ENCODE peak calls at places on chromosomes 3 and 15, in six cellular contexts. Z is HepG2, E is upper lobe of right lung, N is mesenchymal stem cell, W is choroid plexus epithelial cell, Q is BJ. J is an unnamed sample.

GRCh38 chr3:161372321-161373260 is 1.3 kb upstream of the SPTSSB start:
- DNase-seq in Z (no peak), E (peak; percentile 63), N (peak; percentile 28), W (peak; percentile 15), Q (no peak), J (no peak)

GRCh38 chr3:71057526-71057894 is 526.0 kb downstream of the FOXP1 start:
- DNase-seq in Z (no peak), E (no peak), N (no peak), W (no peak), Q (no peak), J (no peak)

GRCh38 chr3:8658326-8659212 is 14.0 kb upstream of the SSUH2 start:
- DNase-seq in Z (peak; percentile 93), E (peak; percentile 89), N (no peak), W (peak; percentile 88), Q (no peak), J (peak; percentile 62)

GRCh38 chr3:188682316-188682715 is 489.5 kb upstream of the TPRG1 start:
- DNase-seq in Z (no peak), E (no peak), N (no peak), W (no peak), Q (no peak), J (no peak)

GRCh38 chr3:110526732-110527727 is 544.6 kb upstream of the NECTIN3 start:
- DNase-seq in Z (no peak), E (no peak), N (peak; percentile 90), W (peak; percentile 97), Q (peak; percentile 78), J (peak; percentile 90)

GRCh38 chr3:126857928-126858327 is 125.0 kb upstream of the PLXNA1 start:
- DNase-seq in Z (no peak), E (no peak), N (no peak), W (no peak), Q (no peak), J (no peak)

GRCh38 chr3:12139111-12139511 is 19.6 kb downstream of the TIMP4 start:
- DNase-seq in Z (peak; percentile 33), E (no peak), N (peak; percentile 73), W (peak; percentile 91), Q (no peak), J (no peak)

GRCh38 chr15:85667491-85668424 is 127.0 kb downstream of the KLHL25 start:
- DNase-seq in Z (peak; percentile 53), E (no peak), N (peak; percentile 100), W (peak; percentile 99), Q (peak; percentile 99), J (peak; percentile 95)

GRCh38 chr3:76514836-76515235 is 525.1 kb upstream of the ROBO2 start:
- DNase-seq in Z (no peak), E (no peak), N (peak; percentile 29), W (peak; percentile 64), Q (no peak), J (peak; percentile 9)

GRCh38 chr3:123330441-123330991 is 118.4 kb downstream of the ADCY5 start:
- DNase-seq in Z (no peak), E (peak; percentile 61), N (no peak), W (no peak), Q (no peak), J (no peak)

GRCh38 chr3:169311366-169311765 is 352.1 kb downstream of the MECOM start:
- DNase-seq in Z (no peak), E (no peak), N (no peak), W (no peak), Q (no peak), J (no peak)

GRCh38 chr3:52026016-52026415 is 30.3 kb upstream of the RPL29 start:
- DNase-seq in Z (no peak), E (no peak), N (no peak), W (no peak), Q (no peak), J (peak; percentile 16)

GRCh38 chr15:38535451-38536200 is 29.0 kb downstream of the RASGRP1 start:
- DNase-seq in Z (no peak), E (no peak), N (no peak), W (no peak), Q (no peak), J (peak; percentile 85)

GRCh38 chr15:76116138-76116885 is 56.5 kb downstream of the TMEM266 start:
- DNase-seq in Z (no peak), E (no peak), N (no peak), W (no peak), Q (no peak), J (no peak)

GRCh38 chr3:133944181-133944580 is 48.5 kb upstream of the RAB6B start:
- DNase-seq in Z (no peak), E (no peak), N (peak; percentile 81), W (peak; percentile 51), Q (no peak), J (no peak)

GRCh38 chr15:70512772-70513362 is 250.5 kb downstream of the UACA start:
- DNase-seq in Z (peak; percentile 47), E (no peak), N (peak; percentile 40), W (peak; percentile 83), Q (no peak), J (no peak)

GRCh38 chr3:138097192-138097829 is 18.1 kb downstream of the DZIP1L start:
- DNase-seq in Z (no peak), E (no peak), N (no peak), W (no peak), Q (no peak), J (no peak)

GRCh38 chr15:35548435-35548834 is 2.5 kb upstream of the DPH6 start:
- DNase-seq in Z (no peak), E (no peak), N (no peak), W (peak; percentile 23), Q (no peak), J (no peak)

GRCh38 chr3:177358085-177358967 is 161.0 kb upstream of the TBL1XR1 start:
- DNase-seq in Z (peak; percentile 97), E (peak; percentile 81), N (peak; percentile 81), W (peak; percentile 91), Q (no peak), J (no peak)

GRCh38 chr3:142029791-142030190 is 119.6 kb downstream of the TFDP2 start:
- DNase-seq in Z (no peak), E (no peak), N (no peak), W (no peak), Q (no peak), J (no peak)

GRCh38 chr15:65576669-65577068 is 34.3 kb downstream of the INTS14 start:
- DNase-seq in Z (no peak), E (no peak), N (peak; percentile 60), W (peak; percentile 52), Q (peak; percentile 27), J (peak; percentile 20)

GRCh38 chr3:24498391-24498790 is 3.7 kb upstream of the THRB start:
- DNase-seq in Z (no peak), E (no peak), N (no peak), W (no peak), Q (no peak), J (no peak)

GRCh38 chr15:72365844-72366243 is 10.0 kb downstream of the HEXA start:
- DNase-seq in Z (no peak), E (no peak), N (no peak), W (no peak), Q (no peak), J (no peak)

GRCh38 chr3:127673191-127674098 is 693 bp downstream of the ABTB1 start:
- DNase-seq in Z (no peak), E (peak; percentile 84), N (peak; percentile 68), W (peak; percentile 70), Q (no peak), J (no peak)

GRCh38 chr3:40939113-40940070 is 259.9 kb upstream of the CTNNB1 start:
- DNase-seq in Z (no peak), E (peak; percentile 75), N (peak; percentile 8), W (no peak), Q (no peak), J (no peak)

GRCh38 chr15:47673343-47673761 is 44.0 kb upstream of the SEMA6D start:
- DNase-seq in Z (no peak), E (no peak), N (no peak), W (peak; percentile 10), Q (no peak), J (no peak)
- H3K4me3 ChIP-seq in Z (no peak overlapping the region), E (no peak overlapping the region), N (no peak overlapping the region), W (no peak overlapping the region), Q (no peak overlapping the region), J (no peak overlapping the region)

GRCh38 chr3:184739594-184740505 is 28.0 kb upstream of the MAGEF1 start:
- DNase-seq in Z (no peak), E (no peak), N (no peak), W (no peak), Q (no peak), J (no peak)

GRCh38 chr3:184741259-184741556 is 29.3 kb upstream of the MAGEF1 start:
- DNase-seq in Z (no peak), E (no peak), N (no peak), W (no peak), Q (no peak), J (no peak)

GRCh38 chr3:184741798-184742675 is 30.2 kb upstream of the MAGEF1 start:
- DNase-seq in Z (no peak), E (no peak), N (no peak), W (no peak), Q (no peak), J (no peak)

GRCh38 chr3:184738982-184739381 is 27.1 kb upstream of the MAGEF1 start:
- DNase-seq in Z (no peak), E (no peak), N (no peak), W (no peak), Q (no peak), J (no peak)

GRCh38 chr3:184740509-184741258 is 28.8 kb upstream of the MAGEF1 start:
- DNase-seq in Z (no peak), E (no peak), N (peak; percentile 60), W (peak; percentile 37), Q (no peak), J (no peak)
- H3K4me3 ChIP-seq in Z (no peak overlapping the region), E (no peak overlapping the region), N (no peak overlapping the region), W (no peak overlapping the region), Q (no peak overlapping the region), J (no peak overlapping the region)

GRCh38 chr3:37619568-37619967 is 242.1 kb upstream of the CTDSPL start:
- DNase-seq in Z (no peak), E (no peak), N (no peak), W (no peak), Q (no peak), J (no peak)

GRCh38 chr3:37622999-37623883 is 238.4 kb upstream of the CTDSPL start:
- DNase-seq in Z (no peak), E (no peak), N (no peak), W (peak; percentile 8), Q (no peak), J (no peak)

GRCh38 chr3:37624276-37624675 is 237.4 kb upstream of the CTDSPL start:
- DNase-seq in Z (no peak), E (no peak), N (no peak), W (no peak), Q (no peak), J (no peak)

GRCh38 chr3:37620071-37620635 is 241.5 kb upstream of the CTDSPL start:
- DNase-seq in Z (no peak), E (no peak), N (no peak), W (no peak), Q (no peak), J (no peak)

DNA sequence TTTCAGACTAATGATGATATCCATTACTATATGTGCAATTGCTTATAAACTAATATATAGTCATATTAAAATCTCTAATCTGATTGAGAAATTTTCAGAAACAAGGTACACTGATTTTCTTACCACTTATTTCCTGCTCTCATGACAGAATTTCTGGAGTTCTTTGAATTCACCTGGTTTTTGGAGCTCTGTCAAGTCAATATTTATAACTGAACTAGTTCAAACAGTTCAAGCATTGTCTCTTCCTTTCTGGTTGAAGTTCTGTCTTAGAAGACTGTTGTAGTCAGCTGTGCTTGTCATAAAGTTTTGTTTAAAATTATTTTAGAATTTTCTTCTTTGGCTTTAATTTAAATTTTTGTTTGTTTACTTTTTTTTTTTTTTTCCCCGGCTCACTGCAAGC is 239.9 kb upstream of the CTDSPL start:
- DNase-seq in Z (no peak), E (no peak), N (no peak), W (no peak), Q (no peak), J (no peak)
- H3K4me3 ChIP-seq in Z (no peak overlapping the region), E (no peak overlapping the region), N (no peak overlapping the region), W (no peak overlapping the region), Q (no peak overlapping the region), J (no peak overlapping the region)

GRCh38 chr3:107263269-107264021 is 113.8 kb upstream of the CCDC54 start:
- DNase-seq in Z (no peak), E (no peak), N (peak; percentile 58), W (peak; percentile 71), Q (no peak), J (peak; percentile 64)
- H3K4me3 ChIP-seq in Z (no peak overlapping the region), E (peak overlapping the region; percentile 16), N (peak overlapping the region; percentile 68), W (no peak overlapping the region), Q (no peak overlapping the region), J (no peak overlapping the region)